ENCODE peak calls at places on chromosomes 7 and 10, in seven cellular contexts. One of them, this sample, is unnamed.

GRCh38 chr10:132851451-132851850 is 65.5 kb upstream of the NKX6-2 start:
- DNase-seq in transverse colon: peak; percentile 3
- DNase-seq in cardiac muscle cell: no peak
- DNase-seq in body of pancreas: no peak
- DNase-seq in upper lobe of right lung: peak; percentile 53
- DNase-seq in A549: no peak
- DNase-seq in GM23248: no peak
- DNase-seq in this sample: no peak

GRCh38 chr10:121654021-121654545 is 55.8 kb upstream of the FGFR2 start:
- DNase-seq in transverse colon: no peak
- DNase-seq in cardiac muscle cell: no peak
- DNase-seq in body of pancreas: no peak
- DNase-seq in upper lobe of right lung: no peak
- DNase-seq in A549: no peak
- DNase-seq in GM23248: no peak
- DNase-seq in this sample: no peak

GRCh38 chr7:6035686-6036085 is 4.5 kb downstream of the ANKRD61 start:
- DNase-seq in transverse colon: no peak
- DNase-seq in cardiac muscle cell: no peak
- DNase-seq in body of pancreas: no peak
- DNase-seq in upper lobe of right lung: no peak
- DNase-seq in A549: no peak
- DNase-seq in GM23248: no peak
- DNase-seq in this sample: no peak

GRCh38 chr7:100132697-100133137 is 6.0 kb downstream of the MBLAC1 start:
- DNase-seq in transverse colon: peak; percentile 76
- DNase-seq in cardiac muscle cell: peak; percentile 79
- DNase-seq in body of pancreas: peak; percentile 78
- DNase-seq in upper lobe of right lung: no peak
- DNase-seq in A549: peak; percentile 74
- DNase-seq in GM23248: peak; percentile 74
- DNase-seq in this sample: peak; percentile 88

GRCh38 chr10:37732685-37733084 is 124.7 kb downstream of the ZNF248 start:
- DNase-seq in transverse colon: no peak
- DNase-seq in cardiac muscle cell: no peak
- DNase-seq in body of pancreas: no peak
- DNase-seq in upper lobe of right lung: no peak
- DNase-seq in A549: peak; percentile 51
- DNase-seq in GM23248: peak; percentile 67
- DNase-seq in this sample: no peak

GRCh38 chr10:83516788-83517187 is 622.5 kb upstream of the GHITM start:
- DNase-seq in transverse colon: no peak
- DNase-seq in cardiac muscle cell: no peak
- DNase-seq in body of pancreas: no peak
- DNase-seq in upper lobe of right lung: no peak
- DNase-seq in A549: no peak
- DNase-seq in GM23248: no peak
- DNase-seq in this sample: no peak

GRCh38 chr7:149477494-149478443 is 16.9 kb upstream of the ZNF777 start:
- DNase-seq in transverse colon: no peak
- DNase-seq in cardiac muscle cell: no peak
- DNase-seq in body of pancreas: no peak
- DNase-seq in upper lobe of right lung: no peak
- DNase-seq in A549: no peak
- DNase-seq in GM23248: no peak
- DNase-seq in this sample: no peak

GRCh38 chr7:44292876-44293560 is 32.4 kb downstream of the CAMK2B start:
- DNase-seq in transverse colon: peak; percentile 2
- DNase-seq in cardiac muscle cell: no peak
- DNase-seq in body of pancreas: no peak
- DNase-seq in upper lobe of right lung: peak; percentile 44
- DNase-seq in A549: no peak
- DNase-seq in GM23248: no peak
- DNase-seq in this sample: no peak

GRCh38 chr10:22325272-22325947 is 4.5 kb downstream of the BMI1 start:
- DNase-seq in transverse colon: peak; percentile 79
- DNase-seq in cardiac muscle cell: peak; percentile 88
- DNase-seq in body of pancreas: peak; percentile 81
- DNase-seq in upper lobe of right lung: peak; percentile 84
- DNase-seq in A549: peak; percentile 57
- DNase-seq in GM23248: peak; percentile 89
- DNase-seq in this sample: peak; percentile 68

GRCh38 chr10:110059965-110060364 is 52.2 kb downstream of the ADD3 start:
- DNase-seq in transverse colon: no peak
- DNase-seq in cardiac muscle cell: peak; percentile 31
- DNase-seq in body of pancreas: no peak
- DNase-seq in upper lobe of right lung: no peak
- DNase-seq in A549: no peak
- DNase-seq in GM23248: no peak
- DNase-seq in this sample: no peak

GRCh38 chr7:143892527-143893300 is 9.3 kb downstream of the TCAF1 start:
- DNase-seq in transverse colon: no peak
- DNase-seq in cardiac muscle cell: peak; percentile 33
- DNase-seq in body of pancreas: no peak
- DNase-seq in upper lobe of right lung: no peak
- DNase-seq in A549: peak; percentile 19
- DNase-seq in GM23248: peak; percentile 30
- DNase-seq in this sample: no peak

GRCh38 chr10:100287756-100288155 is 1.3 kb upstream of the BLOC1S2 start:
- DNase-seq in transverse colon: no peak
- DNase-seq in cardiac muscle cell: no peak
- DNase-seq in body of pancreas: no peak
- DNase-seq in upper lobe of right lung: no peak
- DNase-seq in A549: no peak
- DNase-seq in GM23248: no peak
- DNase-seq in this sample: no peak

GRCh38 chr7:7883394-7883793 is 85.2 kb upstream of the GLCCI1 start:
- DNase-seq in transverse colon: no peak
- DNase-seq in cardiac muscle cell: no peak
- DNase-seq in body of pancreas: no peak
- DNase-seq in upper lobe of right lung: no peak
- DNase-seq in A549: no peak
- DNase-seq in GM23248: no peak
- DNase-seq in this sample: peak; percentile 69

GRCh38 chr7:70830426-70830825 is 301.5 kb upstream of the GALNT17 start:
- DNase-seq in transverse colon: no peak
- DNase-seq in cardiac muscle cell: no peak
- DNase-seq in body of pancreas: no peak
- DNase-seq in upper lobe of right lung: no peak
- DNase-seq in A549: no peak
- DNase-seq in GM23248: no peak
- DNase-seq in this sample: no peak

GRCh38 chr10:71832967-71833366 is 18.1 kb downstream of the PSAP start:
- DNase-seq in transverse colon: no peak
- DNase-seq in cardiac muscle cell: no peak
- DNase-seq in body of pancreas: no peak
- DNase-seq in upper lobe of right lung: no peak
- DNase-seq in A549: no peak
- DNase-seq in GM23248: no peak
- DNase-seq in this sample: no peak

GRCh38 chr10:49803988-49804387 is 41.9 kb upstream of the OGDHL start:
- DNase-seq in transverse colon: no peak
- DNase-seq in cardiac muscle cell: no peak
- DNase-seq in body of pancreas: no peak
- DNase-seq in upper lobe of right lung: no peak
- DNase-seq in A549: no peak
- DNase-seq in GM23248: peak; percentile 5
- DNase-seq in this sample: no peak

GRCh38 chr7:22666732-22667131 is 60.3 kb upstream of the IL6 start:
- DNase-seq in transverse colon: no peak
- DNase-seq in cardiac muscle cell: no peak
- DNase-seq in body of pancreas: no peak
- DNase-seq in upper lobe of right lung: no peak
- DNase-seq in A549: no peak
- DNase-seq in GM23248: peak; percentile 65
- DNase-seq in this sample: peak; percentile 43

GRCh38 chr10:69828115-69828870 is 26.6 kb downstream of the COL13A1 start:
- DNase-seq in transverse colon: no peak
- DNase-seq in cardiac muscle cell: no peak
- DNase-seq in body of pancreas: no peak
- DNase-seq in upper lobe of right lung: no peak
- DNase-seq in A549: no peak
- DNase-seq in GM23248: no peak
- DNase-seq in this sample: no peak

GRCh38 chr7:159105845-159106614 is 38.6 kb downstream of the VIPR2 start:
- DNase-seq in transverse colon: peak; percentile 3
- DNase-seq in cardiac muscle cell: no peak
- DNase-seq in body of pancreas: no peak
- DNase-seq in upper lobe of right lung: peak; percentile 57
- DNase-seq in A549: no peak
- DNase-seq in GM23248: no peak
- DNase-seq in this sample: no peak

GRCh38 chr10:509361-510102 is 179.9 kb downstream of the DIP2C start:
- DNase-seq in transverse colon: no peak
- DNase-seq in cardiac muscle cell: no peak
- DNase-seq in body of pancreas: no peak
- DNase-seq in upper lobe of right lung: peak; percentile 51
- DNase-seq in A549: no peak
- DNase-seq in GM23248: no peak
- DNase-seq in this sample: no peak

GRCh38 chr10:110368002-110368401 is 63.3 kb upstream of the SMNDC1 start:
- DNase-seq in transverse colon: no peak
- DNase-seq in cardiac muscle cell: peak; percentile 71
- DNase-seq in body of pancreas: no peak
- DNase-seq in upper lobe of right lung: no peak
- DNase-seq in A549: no peak
- DNase-seq in GM23248: no peak
- DNase-seq in this sample: no peak

GRCh38 chr10:102462512-102463054 is 11.2 kb upstream of the C10orf95 start:
- DNase-seq in transverse colon: no peak
- DNase-seq in cardiac muscle cell: no peak
- DNase-seq in body of pancreas: no peak
- DNase-seq in upper lobe of right lung: no peak
- DNase-seq in A549: no peak
- DNase-seq in GM23248: no peak
- DNase-seq in this sample: peak; percentile 48

GRCh38 chr7:101220295-101220694 is 2.3 kb downstream of the ZNHIT1 start:
- DNase-seq in transverse colon: no peak
- DNase-seq in cardiac muscle cell: no peak
- DNase-seq in body of pancreas: no peak
- DNase-seq in upper lobe of right lung: no peak
- DNase-seq in A549: no peak
- DNase-seq in GM23248: no peak
- DNase-seq in this sample: no peak
- H3K27ac ChIP-seq in transverse colon: no peak overlapping the region
- H3K27ac ChIP-seq in cardiac muscle cell: no peak overlapping the region
- H3K27ac ChIP-seq in body of pancreas: no peak overlapping the region
- H3K27ac ChIP-seq in upper lobe of right lung: no peak overlapping the region
- H3K27ac ChIP-seq in A549: no peak overlapping the region
- H3K27ac ChIP-seq in GM23248: no peak overlapping the region
- H3K27ac ChIP-seq in this sample: no peak overlapping the region

GRCh38 chr7:106420210-106420609 is 135.4 kb upstream of the NAMPT start:
- DNase-seq in transverse colon: no peak
- DNase-seq in cardiac muscle cell: no peak
- DNase-seq in body of pancreas: no peak
- DNase-seq in upper lobe of right lung: no peak
- DNase-seq in A549: no peak
- DNase-seq in GM23248: no peak
- DNase-seq in this sample: no peak
- H3K27ac ChIP-seq in transverse colon: peak overlapping the region; percentile 49
- H3K27ac ChIP-seq in cardiac muscle cell: no peak overlapping the region
- H3K27ac ChIP-seq in body of pancreas: peak overlapping the region; percentile 69
- H3K27ac ChIP-seq in upper lobe of right lung: no peak overlapping the region
- H3K27ac ChIP-seq in A549: peak overlapping the region; percentile 57
- H3K27ac ChIP-seq in GM23248: no peak overlapping the region
- H3K27ac ChIP-seq in this sample: no peak overlapping the region

GRCh38 chr7:24842449-24843241 is 85.4 kb upstream of the GSDME start:
- DNase-seq in transverse colon: no peak
- DNase-seq in cardiac muscle cell: no peak
- DNase-seq in body of pancreas: no peak
- DNase-seq in upper lobe of right lung: no peak
- DNase-seq in A549: no peak
- DNase-seq in GM23248: peak; percentile 25
- DNase-seq in this sample: no peak
- H3K27ac ChIP-seq in transverse colon: no peak overlapping the region
- H3K27ac ChIP-seq in cardiac muscle cell: no peak overlapping the region
- H3K27ac ChIP-seq in body of pancreas: no peak overlapping the region
- H3K27ac ChIP-seq in upper lobe of right lung: no peak overlapping the region
- H3K27ac ChIP-seq in A549: no peak overlapping the region
- H3K27ac ChIP-seq in GM23248: peak overlapping the region; percentile 13
- H3K27ac ChIP-seq in this sample: no peak overlapping the region

GRCh38 chr10:77618117-77618516 is 19.5 kb downstream of the KCNMA1 start:
- DNase-seq in transverse colon: no peak
- DNase-seq in cardiac muscle cell: no peak
- DNase-seq in body of pancreas: no peak
- DNase-seq in upper lobe of right lung: no peak
- DNase-seq in A549: no peak
- DNase-seq in GM23248: no peak
- DNase-seq in this sample: no peak

GRCh38 chr10:77622822-77623410 is 14.7 kb downstream of the KCNMA1 start:
- DNase-seq in transverse colon: no peak
- DNase-seq in cardiac muscle cell: no peak
- DNase-seq in body of pancreas: no peak
- DNase-seq in upper lobe of right lung: no peak
- DNase-seq in A549: no peak
- DNase-seq in GM23248: no peak
- DNase-seq in this sample: no peak

GRCh38 chr10:77616766-77617165 is 20.8 kb downstream of the KCNMA1 start:
- DNase-seq in transverse colon: no peak
- DNase-seq in cardiac muscle cell: no peak
- DNase-seq in body of pancreas: no peak
- DNase-seq in upper lobe of right lung: no peak
- DNase-seq in A549: no peak
- DNase-seq in GM23248: no peak
- DNase-seq in this sample: no peak

GRCh38 chr10:77620731-77621130 is 16.9 kb downstream of the KCNMA1 start:
- DNase-seq in transverse colon: no peak
- DNase-seq in cardiac muscle cell: no peak
- DNase-seq in body of pancreas: no peak
- DNase-seq in upper lobe of right lung: no peak
- DNase-seq in A549: no peak
- DNase-seq in GM23248: peak; percentile 10
- DNase-seq in this sample: no peak

DNA sequence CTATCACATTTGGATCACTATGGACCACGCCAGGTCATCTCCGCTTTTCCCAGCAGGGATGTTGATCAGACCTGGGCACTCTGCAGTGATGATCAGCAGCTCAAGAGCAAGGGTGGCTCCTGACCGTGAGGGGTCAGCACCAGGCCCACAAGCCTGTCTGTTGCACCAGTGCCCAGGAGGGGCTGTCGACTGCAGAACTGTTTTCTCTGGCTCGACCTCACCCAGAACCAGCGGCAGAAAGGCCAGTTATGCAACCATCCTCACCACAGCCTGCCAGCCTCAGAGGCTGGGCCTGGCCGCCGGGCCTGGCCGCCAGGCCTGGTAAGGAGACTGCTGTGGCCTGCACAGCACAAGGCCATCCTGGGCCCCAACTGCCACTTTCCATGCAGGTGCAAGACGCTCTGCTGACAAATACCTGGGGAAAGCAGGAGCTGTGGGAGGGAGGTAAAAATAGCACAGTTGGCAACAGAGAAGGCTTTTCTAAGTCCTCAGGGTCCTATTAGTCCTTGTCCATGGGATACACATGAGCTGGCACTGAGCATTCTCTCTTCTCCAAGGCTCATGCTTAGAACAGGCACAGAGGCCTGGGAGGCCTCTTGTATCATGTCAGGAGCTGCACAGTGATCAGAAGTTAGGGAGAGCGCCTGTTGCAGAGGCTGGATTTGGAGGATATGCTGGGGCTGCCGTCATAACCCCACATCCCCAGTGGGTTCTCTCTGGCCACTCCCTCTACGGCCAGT is 17.5 kb downstream of the KCNMA1 start:
- DNase-seq in transverse colon: no peak
- DNase-seq in cardiac muscle cell: no peak
- DNase-seq in body of pancreas: no peak
- DNase-seq in upper lobe of right lung: no peak
- DNase-seq in A549: no peak
- DNase-seq in GM23248: no peak
- DNase-seq in this sample: no peak
- H3K27ac ChIP-seq in transverse colon: no peak overlapping the region
- H3K27ac ChIP-seq in cardiac muscle cell: no peak overlapping the region
- H3K27ac ChIP-seq in body of pancreas: no peak overlapping the region
- H3K27ac ChIP-seq in upper lobe of right lung: no peak overlapping the region
- H3K27ac ChIP-seq in A549: no peak overlapping the region
- H3K27ac ChIP-seq in GM23248: no peak overlapping the region
- H3K27ac ChIP-seq in this sample: no peak overlapping the region

This sample was measured in SJCRH30.